ENCODE peak calls at places on chromosomes 4 and X, in ten cellular contexts. Z is fibroblast of the aortic adventitia, G is HL-60, E is epithelial cell of esophagus, W is spleen, X is OCI-LY7, T is tibial nerve, U is IMR-90, Q is fibroblast of lung, V is AG09309. D is an unnamed sample.

GRCh38 chrX:83416273-83416672 is 91.8 kb upstream of the POU3F4 start:
- DNase-seq in Z (no peak), G (no peak), E (peak; percentile 14), W (no peak), X (peak; percentile 1), T (no peak), U (no peak), Q (no peak), V (no peak), D (no peak)

GRCh38 chr4:46442963-46443362 is 53.0 kb upstream of the GABRA2 start:
- DNase-seq in Z (no peak), G (no peak), E (peak; percentile 5), W (no peak), X (no peak), T (no peak), U (peak; percentile 65), Q (peak; percentile 25), V (no peak), D (no peak)

GRCh38 chrX:115460565-115460888 is 100.4 kb upstream of the PLS3 start:
- DNase-seq in Z (no peak), G (no peak), E (peak; percentile 56), W (no peak), X (no peak), T (no peak), U (peak; percentile 47), Q (no peak), V (no peak), D (no peak)

GRCh38 chrX:65513610-65514009 is 21.0 kb downstream of the LAS1L start:
- DNase-seq in Z (no peak), G (no peak), E (no peak), W (no peak), X (no peak), T (no peak), U (no peak), Q (no peak), V (no peak), D (no peak)

GRCh38 chr4:20305976-20306375 is 54.3 kb downstream of the SLIT2 start:
- DNase-seq in Z (peak; percentile 83), G (no peak), E (peak; percentile 33), W (no peak), X (no peak), T (no peak), U (peak; percentile 59), Q (peak; percentile 71), V (no peak), D (no peak)

GRCh38 chr4:71460368-71460767 is 121.5 kb downstream of the SLC4A4 start:
- DNase-seq in Z (no peak), G (no peak), E (no peak), W (no peak), X (no peak), T (no peak), U (no peak), Q (peak; percentile 69), V (no peak), D (no peak)

GRCh38 chr4:74228691-74229640 is 71.0 kb downstream of the MTHFD2L start:
- DNase-seq in Z (peak; percentile 80), G (peak; percentile 77), E (peak; percentile 89), W (peak; percentile 88), X (peak; percentile 75), T (peak; percentile 67), U (peak; percentile 67), Q (peak; percentile 80), V (no peak), D (no peak)

GRCh38 chr4:41418444-41418843 is 119.5 kb upstream of the LIMCH1 start:
- DNase-seq in Z (peak; percentile 70), G (no peak), E (no peak), W (no peak), X (no peak), T (no peak), U (peak; percentile 16), Q (peak; percentile 38), V (peak; percentile 82), D (no peak)

GRCh38 chr4:1984406-1985191 is 24.2 kb downstream of the NELFA start:
- DNase-seq in Z (no peak), G (no peak), E (peak; percentile 38), W (peak; percentile 73), X (no peak), T (no peak), U (no peak), Q (no peak), V (no peak), D (peak; percentile 78)

GRCh38 chr4:8029689-8030088 is 90.0 kb upstream of the AFAP1 start:
- DNase-seq in Z (no peak), G (no peak), E (peak; percentile 62), W (no peak), X (no peak), T (no peak), U (no peak), Q (no peak), V (no peak), D (no peak)

GRCh38 chr4:70269674-70270073 is 27.3 kb downstream of the CSN3 start:
- DNase-seq in Z (no peak), G (no peak), E (peak; percentile 21), W (no peak), X (no peak), T (no peak), U (no peak), Q (peak; percentile 58), V (no peak), D (no peak)

GRCh38 chr4:98242538-98242937 is 18.6 kb upstream of the RAP1GDS1 start:
- DNase-seq in Z (no peak), G (no peak), E (no peak), W (no peak), X (no peak), T (no peak), U (no peak), Q (no peak), V (no peak), D (no peak)

GRCh38 chr4:169152899-169153298 is 117.9 kb downstream of the SH3RF1 start:
- DNase-seq in Z (no peak), G (no peak), E (no peak), W (no peak), X (no peak), T (no peak), U (no peak), Q (no peak), V (no peak), D (no peak)
- TF ChIP-seq CTCF in Z (peak; percentile 20), G (no peak), E (peak; percentile 8), W (no peak), X (no peak), T (no peak), U (no peak), Q (peak; percentile 10), V (peak; percentile 13), D (no peak)

DNA sequence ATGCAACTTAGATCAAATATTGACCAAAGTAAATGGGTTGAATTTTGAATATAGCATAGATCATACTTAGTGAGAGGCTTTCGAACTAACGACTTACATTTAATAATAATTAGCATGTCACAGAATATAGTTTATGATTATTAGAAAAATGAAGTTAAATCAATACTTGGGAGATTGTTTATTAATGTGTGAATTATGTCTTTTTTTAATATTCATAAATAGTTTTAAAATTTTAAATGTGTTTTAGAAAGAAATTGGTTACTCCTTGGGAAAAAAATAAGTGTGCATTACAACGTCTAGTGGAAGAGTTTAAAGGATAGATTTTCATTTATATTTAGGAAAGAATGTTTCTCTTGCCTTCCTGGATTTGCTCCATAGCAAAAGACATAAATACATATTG is 7.3 kb downstream of the FGA start:
- DNase-seq in Z (no peak), G (no peak), E (no peak), W (no peak), X (no peak), T (no peak), U (no peak), Q (no peak), V (no peak), D (no peak)
- TF ChIP-seq CTCF in Z (no peak), G (no peak), E (no peak), W (no peak), X (no peak), T (no peak), U (no peak), Q (no peak), V (no peak), D (no peak)

GRCh38 chr4:185005209-185005819 is 13.0 kb upstream of the HELT start:
- DNase-seq in Z (peak; percentile 77), G (peak; percentile 77), E (peak; percentile 79), W (peak; percentile 92), X (peak; percentile 83), T (peak; percentile 86), U (peak; percentile 65), Q (peak; percentile 77), V (peak; percentile 4), D (peak; percentile 89)

GRCh38 chr4:185003596-185004351 is 14.5 kb upstream of the HELT start:
- DNase-seq in Z (no peak), G (no peak), E (no peak), W (no peak), X (no peak), T (no peak), U (no peak), Q (no peak), V (no peak), D (no peak)

GRCh38 chr4:185002784-185003183 is 15.5 kb upstream of the HELT start:
- DNase-seq in Z (no peak), G (no peak), E (no peak), W (no peak), X (no peak), T (no peak), U (no peak), Q (no peak), V (no peak), D (no peak)

DNA sequence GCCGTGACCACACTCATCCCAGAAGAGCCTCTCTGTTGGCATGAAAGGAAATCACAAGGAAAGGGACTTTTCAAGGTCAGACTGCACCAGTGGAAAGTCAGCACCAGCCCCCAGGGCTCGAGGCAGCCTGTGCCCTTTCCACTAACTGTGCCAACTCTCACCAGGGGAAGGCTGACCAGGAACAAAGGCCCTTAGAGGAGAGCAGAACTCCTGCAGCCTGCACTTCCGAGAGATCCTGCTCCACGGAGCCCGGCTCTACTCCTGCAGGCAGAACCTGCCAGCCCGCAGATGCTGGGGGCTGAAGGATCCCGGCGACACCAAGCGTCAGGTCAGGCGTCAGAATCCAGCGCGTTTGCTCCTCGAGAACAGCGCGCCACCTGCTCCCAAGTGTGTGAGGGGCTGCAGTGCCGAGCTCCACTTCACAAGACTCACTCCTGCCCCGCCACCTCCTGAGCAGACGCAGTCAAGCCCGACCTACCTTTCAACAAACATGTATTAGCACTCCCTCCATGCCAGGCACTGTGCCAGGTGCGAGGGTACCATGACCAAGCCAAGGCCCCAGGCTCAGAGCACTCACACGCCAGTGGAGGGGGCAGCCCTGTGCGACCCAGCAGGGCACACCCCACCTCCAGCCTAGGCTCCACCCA is 13.6 kb upstream of the HELT start:
- DNase-seq in Z (no peak), G (no peak), E (no peak), W (peak; percentile 80), X (no peak), T (peak; percentile 12), U (no peak), Q (no peak), V (no peak), D (no peak)
- TF ChIP-seq CTCF in Z (no peak), G (no peak), E (no peak), W (no peak), X (no peak), T (no peak), U (no peak), Q (no peak), V (no peak), D (no peak)

DNA sequence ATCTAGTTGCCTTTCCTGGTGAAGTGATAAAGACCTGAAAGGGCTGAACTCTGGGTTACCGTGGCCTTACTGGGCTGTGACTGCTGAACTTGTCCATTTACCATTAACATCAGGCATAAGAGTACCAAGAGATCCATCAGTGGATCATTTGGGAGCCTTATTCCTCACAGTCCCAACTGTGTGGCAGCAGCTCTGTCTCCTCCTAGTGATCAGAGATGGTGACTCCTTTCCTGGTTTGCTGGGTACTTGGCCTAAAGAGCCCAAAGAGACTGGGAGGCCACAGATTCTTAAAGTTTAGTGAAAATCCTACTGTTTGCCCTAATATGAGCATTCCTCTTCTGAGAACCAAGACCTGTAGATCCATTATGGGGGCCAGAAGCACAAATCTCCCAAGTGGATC is 56.3 kb upstream of the ATP6AP2 start:
- DNase-seq in Z (no peak), G (no peak), E (no peak), W (no peak), X (no peak), T (no peak), U (no peak), Q (no peak), V (no peak), D (no peak)
- TF ChIP-seq CTCF in Z (no peak), G (no peak), E (no peak), W (no peak), X (peak; percentile 16), T (no peak), U (no peak), Q (no peak), V (peak; percentile 43), D (no peak)

D was measured in suprapubic skin.